ENCODE peak calls at places on chromosomes 16 and 17, in eight cellular contexts. N is body of pancreas, O is heart left ventricle, W is adrenal gland, L is esophagus squamous epithelium, Q is esophagus muscularis mucosa, T is A549, C is suprapubic skin. V is an unnamed sample.

GRCh38 chr17:8142158-8142886 is 9.9 kb downstream of the PER1 start:
- DNase-seq in N (no peak), O (no peak), W (peak), L (no peak), Q (no peak), T (no peak), C (no peak), V (no peak)

GRCh38 chr17:74639704-74640142 is 16.2 kb upstream of the CD300E start:
- DNase-seq in N (peak), O (peak), W (no peak), L (no peak), Q (no peak), T (no peak), C (no peak), V (no peak)

GRCh38 chr16:14168146-14168545 is 97.0 kb downstream of the MRTFB start:
- DNase-seq in N (no peak), O (no peak), W (no peak), L (no peak), Q (no peak), T (no peak), C (no peak), V (no peak)

GRCh38 chr16:53201900-53202299 is 147.1 kb downstream of the CHD9 start:
- DNase-seq in N (no peak), O (no peak), W (no peak), L (no peak), Q (no peak), T (no peak), C (no peak), V (no peak)

GRCh38 chr16:20884240-20884556 is 16.0 kb downstream of the DCUN1D3 start:
- DNase-seq in N (no peak), O (no peak), W (no peak), L (no peak), Q (no peak), T (no peak), C (no peak), V (no peak)

GRCh38 chr16:67013823-67014640 is 14.9 kb upstream of the CBFB start:
- DNase-seq in N (peak), O (peak), W (peak), L (no peak), Q (no peak), T (no peak), C (no peak), V (peak)

GRCh38 chr17:45086346-45086745 is 25.2 kb downstream of the NMT1 start:
- DNase-seq in N (no peak), O (no peak), W (no peak), L (no peak), Q (no peak), T (no peak), C (no peak), V (no peak)

GRCh38 chr16:75420987-75421819 is 12.1 kb downstream of the CFDP1 start:
- DNase-seq in N (peak), O (peak), W (peak), L (no peak), Q (peak), T (peak), C (peak), V (peak)

GRCh38 chr16:19203374-19203966 is 35.4 kb downstream of the SYT17 start:
- DNase-seq in N (peak), O (no peak), W (no peak), L (no peak), Q (no peak), T (no peak), C (no peak), V (no peak)

GRCh38 chr17:57747221-57748017 is 2.3 kb upstream of the CCDC182 start:
- DNase-seq in N (peak), O (no peak), W (peak), L (no peak), Q (no peak), T (peak), C (no peak), V (peak)

GRCh38 chr16:56107944-56108583 is 83.2 kb upstream of the GNAO1 start:
- DNase-seq in N (no peak), O (no peak), W (no peak), L (no peak), Q (peak), T (no peak), C (no peak), V (no peak)

GRCh38 chr17:64596988-64597387 is 65.1 kb downstream of the SMURF2 start:
- DNase-seq in N (no peak), O (no peak), W (no peak), L (no peak), Q (no peak), T (no peak), C (no peak), V (no peak)

GRCh38 chr17:74512041-74512440 is 19.2 kb downstream of the CD300LB start:
- DNase-seq in N (no peak), O (peak), W (peak), L (no peak), Q (peak), T (no peak), C (peak), V (no peak)

GRCh38 chr17:66542183-66542966 is 240.0 kb downstream of the PRKCA start:
- DNase-seq in N (no peak), O (no peak), W (no peak), L (no peak), Q (no peak), T (no peak), C (no peak), V (no peak)

GRCh38 chr16:27676807-27677206 is 126.9 kb downstream of the KATNIP start:
- DNase-seq in N (no peak), O (no peak), W (no peak), L (no peak), Q (no peak), T (no peak), C (no peak), V (no peak)

GRCh38 chr17:38761612-38762011 is 9.1 kb downstream of the PSMB3 start:
- DNase-seq in N (no peak), O (no peak), W (no peak), L (no peak), Q (no peak), T (peak), C (no peak), V (peak)

GRCh38 chr17:56982312-56982711 is 4.4 kb downstream of the SCPEP1 start:
- DNase-seq in N (no peak), O (no peak), W (no peak), L (no peak), Q (no peak), T (no peak), C (no peak), V (no peak)

GRCh38 chr17:3636908-3637373 is 381 bp downstream of the CTNS start:
- DNase-seq in N (no peak), O (no peak), W (no peak), L (no peak), Q (no peak), T (no peak), C (no peak), V (peak)

GRCh38 chr17:27319536-27320221 is 25.8 kb downstream of the WSB1 start:
- DNase-seq in N (peak), O (peak), W (peak), L (no peak), Q (peak), T (no peak), C (no peak), V (peak)

GRCh38 chr16:61792194-61792904 is 243.9 kb downstream of the CDH8 start:
- DNase-seq in N (no peak), O (no peak), W (no peak), L (no peak), Q (no peak), T (peak), C (no peak), V (no peak)

GRCh38 chr17:34626141-34626681 is 46.8 kb downstream of the TMEM132E start:
- DNase-seq in N (peak), O (no peak), W (no peak), L (no peak), Q (no peak), T (peak), C (no peak), V (no peak)

GRCh38 chr17:51371732-51372151 is 111.4 kb downstream of the UTP18 start:
- DNase-seq in N (peak), O (no peak), W (peak), L (no peak), Q (no peak), T (peak), C (no peak), V (peak)

DNA sequence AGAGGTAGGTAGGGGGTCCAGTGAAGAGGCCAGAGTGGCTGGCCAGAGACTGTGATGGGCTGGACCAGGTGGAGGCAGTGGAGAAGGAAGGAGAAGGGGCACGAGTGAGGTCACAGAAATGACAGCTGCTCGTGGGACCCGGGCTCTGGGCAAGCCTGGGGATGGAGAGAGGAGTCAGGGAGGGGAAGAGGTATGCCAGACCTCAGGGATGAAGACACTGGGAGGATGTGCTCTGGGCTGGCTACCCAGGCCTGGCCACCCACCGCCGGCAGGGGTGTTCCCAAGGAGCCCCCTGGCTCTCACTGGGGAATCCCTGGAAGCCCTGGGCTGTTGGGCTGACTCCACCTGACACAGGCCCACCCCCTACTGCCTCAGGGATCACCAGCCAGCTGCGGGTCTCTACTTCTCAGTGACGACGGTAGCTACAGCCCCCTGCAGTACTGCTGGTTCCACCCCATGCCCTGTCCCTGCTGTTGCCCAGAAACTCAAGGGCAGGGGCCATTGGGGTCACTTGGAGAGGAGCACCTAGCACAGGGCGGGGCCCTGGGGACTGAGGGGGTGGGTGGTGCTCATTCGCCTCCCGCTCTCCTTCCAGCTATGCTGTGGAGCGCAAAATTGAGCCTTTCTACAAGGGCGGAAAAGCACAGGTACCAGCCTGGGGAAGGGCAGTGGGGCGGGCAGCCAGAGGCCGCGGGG is 1.8 kb downstream of the TBL3 start:
- DNase-seq in N (no peak), O (no peak), W (no peak), L (no peak), Q (no peak), T (no peak), C (no peak), V (no peak)
- TF ChIP-seq POLR2A in N (no peak), O (no peak), W (no peak), L (no peak), Q (no peak), T (no peak), C (no peak), V (no peak)

DNA sequence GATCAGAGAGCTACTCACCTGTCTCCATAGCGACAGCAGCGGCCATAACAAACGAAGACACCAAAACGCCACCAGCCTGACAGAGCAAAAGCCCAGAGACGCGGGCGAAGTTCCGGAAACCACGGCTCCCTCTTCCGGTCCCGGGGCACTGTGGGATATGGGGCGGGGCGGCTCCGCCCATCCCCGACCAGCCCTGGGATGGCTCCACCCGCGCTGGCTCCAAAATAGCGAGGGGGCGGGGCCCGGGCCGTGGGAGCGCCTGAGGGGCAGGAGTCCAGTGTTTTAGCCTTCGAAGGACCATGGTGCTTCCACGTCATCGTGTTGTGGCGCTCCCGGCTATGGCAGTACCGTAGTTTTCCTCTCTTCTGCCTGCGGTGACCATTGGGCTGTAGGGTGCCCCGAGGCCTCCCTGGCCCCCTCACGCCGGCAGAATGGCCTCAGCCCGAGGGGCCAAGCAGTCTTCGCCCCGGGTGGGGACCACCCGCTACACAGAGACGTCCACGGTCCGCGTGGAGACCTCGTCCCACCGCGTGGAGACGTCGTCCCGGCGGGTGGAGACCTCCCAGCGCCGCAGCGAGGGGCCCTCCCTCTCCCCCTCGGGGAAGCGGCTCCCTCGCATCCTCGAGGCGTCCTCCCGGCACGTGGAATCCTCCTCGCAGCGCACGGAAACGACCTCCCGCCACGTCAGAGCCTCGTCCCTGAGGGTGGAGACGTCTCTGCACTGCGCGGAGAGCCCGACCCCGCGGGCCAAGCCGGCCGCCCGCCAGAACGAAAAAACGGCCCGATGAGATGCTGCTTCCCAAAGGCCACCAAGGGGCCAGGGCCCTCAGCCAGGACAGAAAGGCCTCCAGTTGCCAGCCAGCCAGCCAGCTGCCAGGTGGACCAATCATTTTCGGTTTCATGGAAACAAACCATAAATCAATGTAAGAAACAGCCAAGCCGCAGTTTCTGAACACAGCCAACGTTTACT is at the start of the genes C17orf100 and MED31:
- DNase-seq in N (peak), O (peak), W (peak), L (peak), Q (peak), T (peak), C (peak), V (peak)
- TF ChIP-seq POLR2A in N (peak), O (no peak), W (peak), L (peak), Q (no peak), T (peak), C (no peak), V (peak)

DNA sequence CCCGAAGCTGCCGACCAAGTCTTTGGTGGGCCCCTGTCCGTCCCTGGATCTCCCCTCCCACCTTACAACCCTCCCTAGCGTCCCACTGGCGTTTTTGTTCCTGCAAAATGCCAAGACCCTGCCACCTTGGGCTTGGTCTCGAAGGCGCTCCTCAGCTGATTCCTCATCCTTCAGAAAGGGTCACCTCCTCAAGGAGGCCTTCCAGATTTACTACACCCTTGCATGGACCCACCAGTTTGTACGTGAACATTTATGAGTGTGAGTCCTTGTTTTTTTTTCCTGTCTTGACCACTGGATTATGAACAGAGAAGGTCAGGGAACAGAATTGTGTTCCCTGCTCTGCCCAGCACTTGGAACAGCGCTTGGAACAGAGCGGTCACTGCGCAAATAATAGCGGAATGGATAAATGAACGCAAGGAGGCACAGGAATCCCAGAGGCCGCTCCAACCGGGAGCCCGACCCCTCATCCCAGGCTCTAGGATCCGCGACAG is 895 bp upstream of the GFER start:
- DNase-seq in N (no peak), O (no peak), W (no peak), L (no peak), Q (no peak), T (no peak), C (no peak), V (no peak)
- TF ChIP-seq POLR2A in N (no peak), O (no peak), W (no peak), L (no peak), Q (no peak), T (peak), C (no peak), V (no peak)

GRCh38 chr17:48751172-48751571 is 22.6 kb upstream of the HOXB13 start:
- DNase-seq in N (no peak), O (no peak), W (no peak), L (no peak), Q (no peak), T (no peak), C (no peak), V (no peak)
- TF ChIP-seq POLR2A in N (no peak), O (no peak), W (no peak), L (no peak), Q (no peak), T (no peak), C (no peak), V (no peak)

GRCh38 chr17:6392609-6393367 is 42.1 kb downstream of the AIPL1 start:
- DNase-seq in N (peak), O (no peak), W (no peak), L (no peak), Q (no peak), T (no peak), C (peak), V (no peak)

GRCh38 chr17:6393368-6393952 is 41.5 kb downstream of the AIPL1 start:
- DNase-seq in N (peak), O (no peak), W (no peak), L (no peak), Q (no peak), T (no peak), C (peak), V (no peak)

GRCh38 chr17:6398955-6399354 is 36.0 kb downstream of the AIPL1 start:
- DNase-seq in N (no peak), O (no peak), W (no peak), L (no peak), Q (no peak), T (no peak), C (no peak), V (no peak)

GRCh38 chr17:6388416-6388815 is 46.5 kb downstream of the AIPL1 start:
- DNase-seq in N (no peak), O (no peak), W (no peak), L (no peak), Q (no peak), T (no peak), C (peak), V (no peak)

DNA sequence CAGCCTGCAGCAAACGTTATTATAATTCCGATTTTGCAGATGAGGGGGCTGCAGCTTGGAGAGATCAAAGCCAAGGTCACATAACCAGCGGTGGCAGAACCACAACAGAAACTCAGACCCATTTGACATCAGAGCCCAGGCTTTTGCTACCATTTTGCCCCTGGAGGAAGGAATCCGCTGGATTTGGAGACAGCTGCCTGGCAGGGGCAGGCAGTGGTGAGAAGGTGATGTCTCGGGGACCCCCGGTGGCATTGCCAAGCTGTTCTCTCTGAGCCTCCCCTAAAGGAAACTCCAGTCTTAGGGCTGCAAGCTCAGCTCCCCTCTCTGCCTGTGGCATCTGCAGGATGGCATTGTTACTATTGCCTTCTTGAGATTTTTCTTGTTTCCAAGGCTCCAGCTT is 40.9 kb downstream of the AIPL1 start:
- DNase-seq in N (no peak), O (no peak), W (no peak), L (no peak), Q (no peak), T (no peak), C (peak), V (no peak)
- TF ChIP-seq POLR2A in N (no peak), O (no peak), W (no peak), L (no peak), Q (no peak), T (no peak), C (no peak), V (no peak)

DNA sequence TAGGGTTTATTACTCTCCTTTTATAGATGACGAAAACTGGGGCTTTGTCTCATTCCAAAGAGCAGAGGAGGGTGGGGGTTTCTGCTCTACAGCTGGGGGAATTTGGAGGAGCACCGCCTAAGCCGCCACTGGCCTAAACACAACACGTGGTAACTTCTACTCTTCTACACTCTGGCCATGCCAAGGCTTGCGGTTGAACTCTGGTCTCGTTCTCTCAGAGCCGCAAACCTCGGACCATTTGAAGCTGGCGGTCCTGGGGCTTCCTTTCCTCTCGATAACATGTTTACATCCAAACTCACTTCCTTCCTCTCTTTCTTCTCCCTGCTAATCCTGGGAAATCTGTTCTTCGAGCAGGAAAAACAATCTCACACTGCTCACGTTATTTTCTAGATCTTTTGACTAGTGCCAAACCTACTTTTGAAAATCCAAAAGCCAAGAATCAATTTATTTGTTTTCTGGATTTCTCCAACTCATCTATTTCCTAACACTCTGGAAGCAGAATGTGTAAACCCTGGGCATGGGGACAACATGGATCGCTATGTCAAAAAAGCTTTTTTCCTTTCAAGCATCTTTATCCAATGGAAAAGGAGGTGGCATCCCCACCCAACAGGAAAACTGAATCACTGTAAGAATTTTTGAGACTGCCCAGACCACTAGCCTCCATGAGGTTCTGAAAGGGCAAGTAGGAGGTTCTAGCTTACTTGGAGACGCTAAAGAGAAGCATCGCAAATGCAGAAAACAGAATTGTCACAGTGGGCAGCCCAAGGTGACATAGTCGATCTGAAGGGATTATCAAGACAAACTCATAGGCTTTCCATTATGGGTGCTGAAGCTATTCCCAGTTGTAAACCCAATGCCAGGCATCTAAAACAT is 13.6 kb upstream of the EEF2K start:
- DNase-seq in N (peak), O (peak), W (peak), L (peak), Q (peak), T (no peak), C (peak), V (peak)
- TF ChIP-seq POLR2A in N (peak), O (no peak), W (no peak), L (no peak), Q (no peak), T (no peak), C (no peak), V (peak)